ENCODE peak calls at places on chromosomes 13 and 19, in eight cellular contexts. I is psoas muscle; V is memory B cell; Q is ACHN; B is tibial artery; M is mesothelial cell of epicardium; K is RPMI8226; N is activated gamma-delta T cell treated with anti-CD3 and anti-CD28 coated beads, Interleukin-2, amount 50 U/mL, for 16 hours. F is an unnamed sample.

GRCh38 chr19:50837300-50837699 is 3.9 kb upstream of the KLK15 start:
- DNase-seq in I (no peak), N (no peak), Q (no peak), B (no peak), V (no peak), M (no peak), K (peak), F (no peak)

GRCh38 chr13:77009011-77009410 is 17.1 kb downstream of the CLN5 start:
- DNase-seq in Q (no peak), I (no peak), K (no peak), V (no peak), N (no peak), B (no peak), M (no peak), F (no peak)

GRCh38 chr19:41218615-41219507 is at the start of gene AXL:
- DNase-seq in K (no peak), I (peak), M (peak), N (no peak), Q (peak), V (no peak), B (peak), F (peak)

GRCh38 chr13:59112375-59112774 is 1051.4 kb downstream of the DIAPH3 start:
- DNase-seq in K (no peak), B (peak), I (no peak), Q (peak), M (no peak), V (no peak), N (no peak), F (peak)

GRCh38 chr13:24605923-24606372 is 74.3 kb upstream of the ATP12A start:
- DNase-seq in V (no peak), N (no peak), K (peak), M (no peak), I (no peak), B (no peak), Q (peak), F (no peak)

GRCh38 chr13:80215368-80215767 is 125.6 kb downstream of the SPRY2 start:
- DNase-seq in B (no peak), N (no peak), M (no peak), V (no peak), I (no peak), K (no peak), Q (no peak), F (no peak)

GRCh38 chr19:38733493-38734175 is 10.6 kb downstream of the CAPN12 start:
- DNase-seq in N (no peak), M (no peak), K (no peak), B (no peak), Q (no peak), V (no peak), I (no peak), F (peak)

GRCh38 chr13:47119568-47120080 is 222.8 kb upstream of the HTR2A start:
- DNase-seq in Q (no peak), K (no peak), B (no peak), V (no peak), M (no peak), N (no peak), I (no peak), F (peak)

GRCh38 chr19:41205995-41206394 is 13.0 kb downstream of the CYP2S1 start:
- DNase-seq in N (no peak), M (no peak), K (no peak), B (no peak), V (no peak), Q (peak), I (no peak), F (no peak)

GRCh38 chr19:12364391-12365093 is 941 bp downstream of the ZNF442 start:
- DNase-seq in V (no peak), B (peak), K (no peak), I (no peak), N (no peak), Q (no peak), M (no peak), F (peak)

GRCh38 chr19:29323972-29324680 is 111.2 kb upstream of the UQCRFS1 start:
- DNase-seq in K (no peak), B (no peak), N (no peak), M (no peak), Q (no peak), V (no peak), I (no peak), F (no peak)

GRCh38 chr19:24057144-24057543 is 29.8 kb upstream of the ZNF254 start:
- DNase-seq in I (no peak), K (no peak), B (no peak), V (no peak), Q (no peak), M (no peak), N (no peak), F (no peak)

GRCh38 chr13:78476910-78477309 is 126.4 kb downstream of the POU4F1 start:
- DNase-seq in N (no peak), I (no peak), V (no peak), B (no peak), Q (no peak), K (no peak), M (no peak), F (no peak)

GRCh38 chr13:21672811-21673591 is 2.1 kb downstream of the FGF9 start:
- DNase-seq in Q (no peak), K (peak), V (no peak), N (no peak), M (no peak), B (no peak), I (no peak), F (peak)

GRCh38 chr13:56393549-56393948 is 747.2 kb upstream of the PRR20A start:
- DNase-seq in B (no peak), K (no peak), N (no peak), Q (no peak), V (no peak), I (no peak), M (no peak), F (no peak)

GRCh38 chr13:72456486-72456885 is 270.9 kb downstream of the MZT1 start:
- DNase-seq in B (no peak), K (no peak), I (no peak), V (no peak), Q (no peak), N (no peak), M (no peak), F (no peak)

F was measured in osteoblast.